ENCODE peak calls at places on chromosomes 2 and 18, in four cellular contexts. X is K562, M is HepG2, E is GM12878. H is an unnamed sample.

GRCh38 chr2:69132960-69133590 is 120.1 kb downstream of the ANTXR1 start:
- DNase-seq in X (no peak), M (no peak), E (no peak), H (no peak)

GRCh38 chr18:48481092-48481491 is 57.7 kb upstream of the CTIF start:
- DNase-seq in X (no peak), M (no peak), E (no peak), H (no peak)

GRCh38 chr2:177984739-177985138 is 87.8 kb downstream of the PDE11A start:
- DNase-seq in X (no peak), M (no peak), E (no peak), H (no peak)

GRCh38 chr2:104502904-104503303 is 351.0 kb upstream of the POU3F3 start:
- DNase-seq in X (no peak), M (no peak), E (no peak), H (no peak)

GRCh38 chr18:36672437-36673344 is 156.1 kb downstream of the TPGS2 start:
- DNase-seq in X (no peak), M (no peak), E (no peak), H (no peak)

GRCh38 chr18:49025767-49026500 is 75.2 kb upstream of the SMAD7 start:
- DNase-seq in X (no peak), M (no peak), E (no peak), H (no peak)

GRCh38 chr2:106581755-106582430 is 94.7 kb downstream of the CD8B2 start:
- DNase-seq in X (peak), M (peak), E (no peak), H (peak)

GRCh38 chr2:226953206-226953605 is 117.4 kb downstream of the RHBDD1 start:
- DNase-seq in X (no peak), M (no peak), E (no peak), H (no peak)

GRCh38 chr2:178478442-178479274 is at the start of gene FKBP7:
- DNase-seq in X (peak), M (peak), E (peak), H (peak)

GRCh38 chr18:25805323-25805722 is 285.1 kb downstream of the SS18 start:
- DNase-seq in X (no peak), M (no peak), E (no peak), H (no peak)

GRCh38 chr18:54712315-54712714 is 116.0 kb upstream of the RAB27B start:
- DNase-seq in X (no peak), M (no peak), E (no peak), H (no peak)

GRCh38 chr2:172234716-172235661 is 132.3 kb upstream of the DLX2 start:
- DNase-seq in X (no peak), M (peak), E (no peak), H (peak)

GRCh38 chr2:45734952-45735351 is 83.5 kb downstream of the PRKCE start:
- DNase-seq in X (no peak), M (no peak), E (no peak), H (no peak)

GRCh38 chr18:65762556-65762955 is 11.7 kb downstream of the CDH7 start:
- DNase-seq in X (no peak), M (no peak), E (no peak), H (no peak)

GRCh38 chr2:50840346-50841124 is 191.4 kb downstream of the NRXN1 start:
- DNase-seq in X (no peak), M (no peak), E (no peak), H (no peak)

GRCh38 chr18:48264508-48264907 is 144.7 kb downstream of the ZBTB7C start:
- DNase-seq in X (no peak), M (no peak), E (no peak), H (no peak)

GRCh38 chr2:101479810-101480209 is 4.9 kb upstream of the RFX8 start:
- DNase-seq in X (no peak), M (no peak), E (no peak), H (no peak)

GRCh38 chr18:8097399-8097798 is 511.8 kb upstream of the RAB12 start:
- DNase-seq in X (no peak), M (no peak), E (no peak), H (no peak)

GRCh38 chr2:201237486-201238241 is 22.7 kb upstream of the CASP8 start:
- DNase-seq in X (no peak), M (no peak), E (no peak), H (no peak)

GRCh38 chr2:237157551-237158102 is 71.9 kb downstream of the COPS8 start:
- DNase-seq in X (no peak), M (no peak), E (no peak), H (no peak)

GRCh38 chr2:99670768-99671734 is 181.2 kb upstream of the REV1 start:
- DNase-seq in X (no peak), M (no peak), E (no peak), H (no peak)

GRCh38 chr2:675460-675859 is 1.7 kb downstream of the TMEM18 start:
- DNase-seq in X (no peak), M (no peak), E (no peak), H (no peak)

GRCh38 chr2:48016620-48017019 is 110.3 kb upstream of the FBXO11 start:
- DNase-seq in X (peak), M (peak), E (no peak), H (peak)

GRCh38 chr2:71609029-71609428 is 155.7 kb downstream of the DYSF start:
- DNase-seq in X (no peak), M (no peak), E (no peak), H (peak)

GRCh38 chr2:197606180-197606579 is 69.2 kb downstream of the RFTN2 start:
- DNase-seq in X (no peak), M (no peak), E (peak), H (no peak)

GRCh38 chr2:241882090-241882625 is 12.6 kb downstream of the RTP5 start:
- DNase-seq in X (peak), M (no peak), E (no peak), H (no peak)

DNA sequence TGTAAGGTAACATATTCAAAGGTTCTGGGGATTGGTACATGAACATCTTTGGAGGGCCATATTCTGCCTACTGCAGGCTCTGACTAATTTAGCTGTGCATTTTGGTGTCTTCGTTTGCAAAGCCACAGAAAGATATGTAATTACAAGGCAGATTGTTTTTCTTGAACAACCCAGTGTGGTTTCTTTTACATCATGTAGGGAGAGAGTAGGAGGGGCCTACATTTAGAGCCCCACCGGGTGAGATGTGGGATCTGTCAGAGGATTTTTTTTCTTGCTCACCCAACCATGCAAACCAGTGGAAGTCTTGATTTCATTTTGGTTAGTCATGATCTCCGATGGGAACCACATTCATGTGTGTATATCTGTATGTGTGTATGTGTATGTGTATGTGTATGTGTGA is 239.7 kb downstream of the MTX2 start:
- DNase-seq in X (no peak), M (no peak), E (peak), H (no peak)
- TF ChIP-seq ETV6 in X (no peak), M (no peak), E (no peak), H (no peak)

GRCh38 chr2:120854766-120855530 is 119.3 kb downstream of the GLI2 start:
- DNase-seq in X (no peak), M (no peak), E (no peak), H (no peak)
- TF ChIP-seq ETV6 in X (no peak), M (no peak), E (no peak), H (no peak)

GRCh38 chr18:73352546-73352945 is 484.8 kb upstream of the NETO1 start:
- DNase-seq in X (no peak), M (no peak), E (no peak), H (no peak)
- TF ChIP-seq ETV6 in X (no peak), M (no peak), E (no peak), H (no peak)

GRCh38 chr2:29112379-29112778 is 2.8 kb upstream of the CLIP4 start:
- DNase-seq in X (no peak), M (no peak), E (no peak), H (no peak)

GRCh38 chr2:29109246-29109645 is 6.0 kb upstream of the CLIP4 start:
- DNase-seq in X (no peak), M (no peak), E (no peak), H (no peak)

GRCh38 chr2:29108225-29108624 is 7.0 kb upstream of the CLIP4 start:
- DNase-seq in X (no peak), M (peak), E (no peak), H (no peak)

GRCh38 chr2:29113027-29113686 is 2.1 kb upstream of the CLIP4 start:
- DNase-seq in X (no peak), M (peak), E (no peak), H (no peak)

DNA sequence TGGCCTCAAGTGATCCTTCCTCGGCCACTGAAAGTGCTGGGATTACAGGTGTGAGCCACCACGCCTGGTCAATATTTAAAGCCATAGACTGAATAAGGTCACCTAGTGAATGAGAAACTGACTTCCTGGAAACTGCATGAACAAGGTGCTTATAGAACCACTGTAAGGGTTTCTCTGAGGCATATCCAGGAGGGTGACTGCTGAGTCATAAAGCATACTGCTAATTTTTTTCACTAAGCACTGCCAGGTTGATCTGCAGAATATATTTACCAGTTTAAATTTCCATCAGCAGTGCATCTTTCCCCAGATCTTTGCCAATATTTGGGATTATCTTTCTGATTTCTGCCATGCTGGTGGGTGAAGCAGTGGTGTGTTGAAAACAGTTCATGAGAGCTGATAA is 4.3 kb upstream of the CLIP4 start:
- DNase-seq in X (no peak), M (no peak), E (no peak), H (no peak)
- TF ChIP-seq ETV6 in X (no peak), M (no peak), E (peak), H (no peak)

GRCh38 chr2:149070681-149071355 is 32.3 kb downstream of the LYPD6B start:
- DNase-seq in X (no peak), M (no peak), E (no peak), H (no peak)
- TF ChIP-seq ETV6 in X (no peak), M (no peak), E (no peak), H (no peak)